ENCODE peak calls at places on chromosomes 11 and 22, in eight cellular contexts. D is uterus; I is HCT116; B is tibial artery; F is psoas muscle; E is CD4-positive, alpha-beta memory T cell; Z is GM12878; Y is SJCRH30. A is an unnamed sample. For H3K4me1, the result is how much of the 10 kb centered on the place peaks cover.

GRCh38 chr11:9158898-9159391 is 67.5 kb upstream of the SCUBE2 start:
- DNase-seq in Z (no peak), E (no peak), F (no peak), D (no peak), B (no peak), I (no peak), Y (no peak), A (peak)

GRCh38 chr11:77559686-77560425 is 29.9 kb upstream of the AQP11 start:
- DNase-seq in D (no peak), Y (no peak), F (no peak), E (no peak), Z (no peak), B (no peak), I (peak), A (no peak)

GRCh38 chr22:47200273-47201051 is 438.0 kb downstream of the TBC1D22A start:
- DNase-seq in E (no peak), Y (no peak), B (no peak), Z (no peak), F (no peak), I (no peak), D (no peak), A (no peak)

GRCh38 chr11:105862736-105863367 is 159.2 kb downstream of the MSANTD4 start:
- DNase-seq in Z (no peak), Y (no peak), B (no peak), D (no peak), I (peak), F (no peak), E (peak), A (peak)

GRCh38 chr22:41801147-41801819 is 804 bp downstream of the CCDC134 start:
- DNase-seq in D (no peak), E (no peak), F (no peak), I (no peak), Y (no peak), B (no peak), Z (no peak), A (no peak)

GRCh38 chr11:12324585-12324984 is 52.8 kb upstream of the PARVA start:
- DNase-seq in D (no peak), Z (no peak), E (no peak), I (no peak), B (no peak), Y (no peak), F (no peak), A (no peak)

GRCh38 chr11:130218501-130218900 is 58.9 kb downstream of the ST14 start:
- DNase-seq in E (no peak), Y (no peak), B (no peak), Z (no peak), I (no peak), F (no peak), D (no peak), A (no peak)

GRCh38 chr11:65516135-65516968 is 8.5 kb upstream of the SCYL1 start:
- DNase-seq in D (no peak), B (no peak), Z (no peak), E (no peak), F (no peak), Y (no peak), I (no peak), A (no peak)

GRCh38 chr22:36327922-36328551 is 59.7 kb downstream of the MYH9 start:
- DNase-seq in Y (no peak), E (no peak), D (no peak), B (peak), Z (no peak), F (no peak), I (no peak), A (peak)

GRCh38 chr11:31325162-31325561 is 44.4 kb downstream of the DCDC1 start:
- DNase-seq in E (no peak), B (no peak), Z (no peak), F (no peak), Y (no peak), I (no peak), D (no peak), A (peak)

GRCh38 chr22:47446821-47447810 is 684.7 kb downstream of the TBC1D22A start:
- DNase-seq in D (no peak), Z (no peak), I (no peak), Y (no peak), E (no peak), F (no peak), B (no peak), A (no peak)

GRCh38 chr11:118051611-118052461 is 25.0 kb upstream of the TMPRSS4 start:
- DNase-seq in Y (no peak), D (no peak), B (no peak), F (no peak), I (no peak), Z (peak), E (peak), A (no peak)

GRCh38 chr11:112025682-112026081 is 474 bp downstream of the DLAT start:
- DNase-seq in D (no peak), F (no peak), B (no peak), E (no peak), Z (no peak), I (no peak), Y (no peak), A (peak)

GRCh38 chr11:129321076-129321475 is 54.6 kb upstream of the BARX2 start:
- DNase-seq in I (no peak), Y (no peak), Z (no peak), B (no peak), D (no peak), E (no peak), F (no peak), A (no peak)

GRCh38 chr11:2788751-2789140 is 89.0 kb upstream of the KCNQ1OT1 start:
- DNase-seq in Z (no peak), I (no peak), B (no peak), F (peak), E (no peak), Y (peak), D (no peak), A (no peak)
- H3K4me1 ChIP-seq in Z (under half), I (under half), B (under half), F (under half), E (under half), Y (under half), D (under half), A (under half)

GRCh38 chr11:10376061-10376460 is 71.2 kb downstream of the ADM start:
- DNase-seq in B (peak), I (no peak), Z (no peak), F (no peak), Y (no peak), E (no peak), D (no peak), A (no peak)
- H3K27ac ChIP-seq in B (no peak), I (no peak), Z (no peak), F (peak), Y (no peak), E (no peak), D (no peak), A (no peak)

GRCh38 chr22:44360306-44360685 is 47.5 kb upstream of the SHISAL1 start:
- DNase-seq in I (no peak), D (no peak), F (no peak), E (no peak), Z (no peak), Y (no peak), B (no peak), A (no peak)
- H3K4me1 ChIP-seq in I (under half), D (under half), F (under half), E (under half), Z (under half), Y (under half), B (under half), A (under half)

GRCh38 chr22:44194569-44194968 is 13.8 kb downstream of the PARVG start:
- DNase-seq in Z (no peak), B (no peak), E (no peak), D (no peak), F (no peak), Y (no peak), I (no peak), A (no peak)

GRCh38 chr22:44193537-44193896 is 12.8 kb downstream of the PARVG start:
- DNase-seq in D (no peak), Z (no peak), I (no peak), E (no peak), B (no peak), F (no peak), Y (no peak), A (no peak)

GRCh38 chr22:44191036-44191454 is 10.3 kb downstream of the PARVG start:
- DNase-seq in B (no peak), F (no peak), Z (no peak), I (no peak), Y (no peak), E (no peak), D (no peak), A (no peak)

GRCh38 chr22:44192098-44192810 is 11.5 kb downstream of the PARVG start:
- DNase-seq in F (no peak), Y (peak), D (no peak), Z (no peak), B (no peak), I (peak), E (peak), A (no peak)

DNA sequence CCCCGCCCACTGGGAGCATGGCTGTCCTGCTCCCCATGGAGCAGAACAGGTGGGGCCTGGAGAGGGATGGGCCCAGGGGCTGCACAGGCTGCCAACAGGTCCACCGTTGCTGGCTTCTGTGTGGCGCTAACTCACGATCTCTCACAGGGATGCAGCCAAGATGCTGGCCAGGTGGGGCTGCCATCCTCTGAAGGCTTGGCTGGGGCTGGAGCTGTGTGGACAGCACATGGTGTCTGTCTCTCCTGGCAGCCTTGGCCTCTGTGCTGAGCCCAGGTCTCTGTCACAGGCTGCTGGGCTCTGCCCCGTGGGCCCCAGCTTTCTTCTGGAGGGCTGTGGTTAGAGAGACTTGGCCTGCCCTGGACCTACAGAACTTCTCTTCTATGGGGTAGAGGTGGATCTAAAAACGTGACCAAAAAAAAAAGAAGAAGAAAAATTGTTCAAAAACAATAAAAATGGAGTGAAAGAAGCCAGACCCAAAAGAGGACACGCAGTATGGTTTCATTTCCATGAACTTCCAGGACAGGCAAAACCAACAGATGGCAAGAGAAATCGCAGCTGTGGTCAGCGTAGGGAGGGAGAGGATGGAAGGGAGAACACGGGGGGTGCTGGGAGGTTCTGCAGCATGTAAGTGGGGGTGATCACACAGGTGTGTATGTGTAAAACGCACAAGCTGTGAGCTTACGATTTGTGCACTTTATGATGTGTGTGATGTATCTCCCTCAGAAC is 12.2 kb downstream of the PARVG start:
- DNase-seq in F (no peak), I (no peak), B (no peak), Y (no peak), E (no peak), D (no peak), Z (no peak), A (no peak)
- H3K27ac ChIP-seq in F (no peak), I (no peak), B (no peak), Y (no peak), E (no peak), D (no peak), Z (no peak), A (no peak)

GRCh38 chr11:2287102-2287501 is 14.6 kb downstream of the C11orf21 start:
- DNase-seq in E (no peak), Z (no peak), B (no peak), I (no peak), F (no peak), D (peak), Y (no peak), A (no peak)

GRCh38 chr11:2290351-2290841 is 11.3 kb downstream of the C11orf21 start:
- DNase-seq in F (no peak), Z (no peak), D (peak), B (no peak), Y (no peak), I (no peak), E (no peak), A (no peak)

GRCh38 chr11:2289350-2289749 is 12.4 kb downstream of the C11orf21 start:
- DNase-seq in Y (no peak), I (no peak), Z (no peak), B (no peak), F (no peak), D (peak), E (no peak), A (no peak)

GRCh38 chr11:2293396-2294339 is 8.1 kb downstream of the C11orf21 start:
- DNase-seq in I (no peak), D (peak), E (no peak), B (peak), Z (no peak), F (no peak), Y (no peak), A (no peak)

GRCh38 chr11:2289859-2290258 is 11.9 kb downstream of the C11orf21 start:
- DNase-seq in E (no peak), D (peak), Y (no peak), Z (no peak), F (no peak), I (no peak), B (no peak), A (no peak)
- H3K4me1 ChIP-seq in E (under half), D (under half), Y (under half), Z (under half), F (under half), I (under half), B (under half), A (under half)

DNA sequence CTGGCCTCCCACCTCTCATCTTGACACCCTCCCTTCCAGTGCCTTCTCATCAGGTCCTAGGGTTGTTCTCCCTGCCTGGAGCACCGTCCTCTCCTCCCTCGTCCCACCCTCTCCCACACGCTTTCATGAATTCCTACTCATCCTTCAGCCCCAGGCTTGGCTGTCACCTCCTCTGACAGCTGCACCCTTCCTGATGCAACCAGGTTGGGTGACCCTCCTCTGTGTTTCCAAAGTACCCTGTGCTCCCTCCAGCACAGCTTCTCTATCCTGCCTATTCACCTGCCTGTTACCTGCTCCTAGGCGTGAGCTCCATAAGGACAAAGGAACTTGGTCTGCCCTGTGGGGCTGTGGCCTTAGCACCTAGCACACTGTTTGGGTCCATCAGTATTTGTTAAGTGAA is 58.4 kb downstream of the SGSM3 start:
- DNase-seq in D (no peak), Z (no peak), I (no peak), B (no peak), Y (no peak), F (no peak), E (no peak), A (no peak)
- H3K27ac ChIP-seq in D (no peak), Z (no peak), I (no peak), B (no peak), Y (no peak), F (no peak), E (no peak), A (no peak)

A was measured in cardiac muscle cell.